ENCODE peak calls at places on chromosomes 3 and 15, in four cellular contexts. R is transverse colon, Z is ovary, W is spleen. N is an unnamed sample.

GRCh38 chr15:52331490-52332240 is 36.1 kb upstream of the MYO5C start:
- DNase-seq in R (peak), Z (no peak), W (no peak), N (peak)

GRCh38 chr3:30180305-30181275 is 425.8 kb upstream of the TGFBR2 start:
- DNase-seq in R (no peak), Z (no peak), W (no peak), N (no peak)

GRCh38 chr3:188510366-188510765 is 356.4 kb downstream of the LPP start:
- DNase-seq in R (no peak), Z (no peak), W (no peak), N (no peak)

GRCh38 chr3:42493798-42494151 is 8.7 kb upstream of the VIPR1 start:
- DNase-seq in R (no peak), Z (no peak), W (no peak), N (no peak)

GRCh38 chr15:86772369-86773059 is 692.8 kb downstream of the AGBL1 start:
- DNase-seq in R (peak), Z (no peak), W (no peak), N (no peak)

GRCh38 chr15:51382787-51383186 is 41.3 kb downstream of the GLDN start:
- DNase-seq in R (no peak), Z (no peak), W (no peak), N (no peak)

GRCh38 chr3:71227344-71227743 is 356.2 kb downstream of the FOXP1 start:
- DNase-seq in R (no peak), Z (no peak), W (no peak), N (no peak)

GRCh38 chr15:30953731-30954378 is 37.6 kb downstream of the MTMR10 start:
- DNase-seq in R (no peak), Z (peak), W (peak), N (no peak)

GRCh38 chr3:128504957-128505730 is 12.1 kb upstream of the GATA2 start:
- DNase-seq in R (no peak), Z (no peak), W (no peak), N (no peak)

GRCh38 chr3:122786067-122786466 is 7.6 kb downstream of the HSPBAP1 start:
- DNase-seq in R (no peak), Z (no peak), W (no peak), N (no peak)

GRCh38 chr3:69435274-69436262 is 49.7 kb upstream of the FRMD4B start:
- DNase-seq in R (no peak), Z (no peak), W (no peak), N (no peak)

GRCh38 chr15:42373274-42373673 is 14.0 kb downstream of the CAPN3 start:
- DNase-seq in R (no peak), Z (peak), W (no peak), N (no peak)

GRCh38 chr3:126835472-126836219 is 131.6 kb downstream of the CHCHD6 start:
- DNase-seq in R (no peak), Z (no peak), W (no peak), N (no peak)

GRCh38 chr3:42236611-42237010 is 29.4 kb downstream of the CCK start:
- DNase-seq in R (no peak), Z (no peak), W (no peak), N (no peak)

GRCh38 chr3:20852712-20853111 is 666.7 kb upstream of the SGO1 start:
- DNase-seq in R (no peak), Z (no peak), W (no peak), N (no peak)

GRCh38 chr15:71052356-71052755 is 62.9 kb upstream of the THSD4 start:
- DNase-seq in R (no peak), Z (no peak), W (no peak), N (no peak)

GRCh38 chr15:97652700-97653167 is 307.8 kb upstream of the ARRDC4 start:
- DNase-seq in R (peak), Z (no peak), W (no peak), N (no peak)

GRCh38 chr15:70508561-70509281 is 254.6 kb downstream of the UACA start:
- DNase-seq in R (no peak), Z (no peak), W (peak), N (no peak)

GRCh38 chr3:16665282-16665741 is 60.1 kb upstream of the DAZL start:
- DNase-seq in R (peak), Z (no peak), W (no peak), N (no peak)

GRCh38 chr3:168417016-168417415 is 321.3 kb upstream of the GOLIM4 start:
- DNase-seq in R (no peak), Z (no peak), W (no peak), N (no peak)

GRCh38 chr3:4416427-4416826 is 50.6 kb downstream of the SUMF1 start:
- DNase-seq in R (no peak), Z (no peak), W (no peak), N (no peak)

GRCh38 chr3:156788846-156789245 is 37.3 kb upstream of the LEKR1 start:
- DNase-seq in R (no peak), Z (no peak), W (no peak), N (no peak)

GRCh38 chr15:98671060-98672008 is 23.0 kb downstream of the IGF1R start:
- DNase-seq in R (no peak), Z (no peak), W (no peak), N (no peak)

GRCh38 chr15:44712108-44713005 is 1.0 kb downstream of the B2M start:
- DNase-seq in R (peak), Z (peak), W (peak), N (peak)

GRCh38 chr3:12908136-12908730 is 66.9 kb upstream of the RPL32 start:
- DNase-seq in R (no peak), Z (no peak), W (no peak), N (no peak)

GRCh38 chr3:12908859-12909258 is 67.5 kb upstream of the RPL32 start:
- DNase-seq in R (no peak), Z (no peak), W (no peak), N (no peak)

GRCh38 chr3:12909710-12910109 is 68.3 kb upstream of the RPL32 start:
- DNase-seq in R (no peak), Z (no peak), W (no peak), N (no peak)

GRCh38 chr3:12911881-12912415 is 70.6 kb upstream of the RPL32 start:
- DNase-seq in R (no peak), Z (no peak), W (no peak), N (no peak)

DNA sequence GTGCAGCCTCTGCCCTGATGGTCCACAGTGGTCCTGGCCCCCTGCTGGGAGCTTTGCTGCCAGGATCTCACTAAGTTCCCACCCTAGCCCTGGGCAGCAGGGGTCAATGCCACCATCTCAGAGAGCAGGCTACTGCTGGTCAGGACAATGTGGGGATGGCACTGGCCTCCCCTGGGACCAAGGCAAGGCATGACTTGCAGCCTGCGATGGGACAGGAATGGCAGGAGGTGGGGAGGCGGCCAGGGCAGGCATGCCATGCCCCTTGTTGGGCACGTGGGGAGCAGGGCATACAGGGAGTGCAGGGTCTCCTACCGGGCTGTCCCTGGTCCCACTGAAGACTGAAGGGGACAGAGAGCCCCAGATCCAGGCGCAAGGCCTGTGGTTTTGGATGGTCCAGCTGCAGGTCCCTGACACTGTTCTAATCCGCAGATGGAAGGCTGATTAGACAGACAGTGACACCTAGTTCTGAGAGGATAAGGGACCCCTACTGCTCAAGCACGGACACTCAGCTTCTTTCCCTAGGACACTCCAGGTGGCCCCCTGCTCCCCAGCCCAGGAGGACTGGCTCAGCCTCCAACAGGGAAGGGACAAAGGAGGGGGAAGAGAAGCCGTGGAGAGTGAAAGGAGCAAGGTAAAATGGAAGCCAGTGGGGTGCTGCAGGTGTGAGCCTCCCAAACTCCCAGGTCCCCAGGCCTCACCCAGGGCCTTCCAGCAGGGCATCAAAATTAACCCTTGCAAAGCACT is 69.2 kb upstream of the RPL32 start:
- DNase-seq in R (no peak), Z (no peak), W (no peak), N (no peak)
- H3K27ac ChIP-seq in R (no peak), Z (no peak), W (no peak), N (no peak)

GRCh38 chr15:67175643-67176071 is 78.8 kb downstream of the AAGAB start:
- DNase-seq in R (peak), Z (peak), W (no peak), N (no peak)
- H3K27ac ChIP-seq in R (peak), Z (no peak), W (peak), N (no peak)

GRCh38 chr3:176950743-176951142 is 246.5 kb downstream of the TBL1XR1 start:
- DNase-seq in R (no peak), Z (no peak), W (no peak), N (no peak)
- H3K27ac ChIP-seq in R (no peak), Z (no peak), W (no peak), N (no peak)

DNA sequence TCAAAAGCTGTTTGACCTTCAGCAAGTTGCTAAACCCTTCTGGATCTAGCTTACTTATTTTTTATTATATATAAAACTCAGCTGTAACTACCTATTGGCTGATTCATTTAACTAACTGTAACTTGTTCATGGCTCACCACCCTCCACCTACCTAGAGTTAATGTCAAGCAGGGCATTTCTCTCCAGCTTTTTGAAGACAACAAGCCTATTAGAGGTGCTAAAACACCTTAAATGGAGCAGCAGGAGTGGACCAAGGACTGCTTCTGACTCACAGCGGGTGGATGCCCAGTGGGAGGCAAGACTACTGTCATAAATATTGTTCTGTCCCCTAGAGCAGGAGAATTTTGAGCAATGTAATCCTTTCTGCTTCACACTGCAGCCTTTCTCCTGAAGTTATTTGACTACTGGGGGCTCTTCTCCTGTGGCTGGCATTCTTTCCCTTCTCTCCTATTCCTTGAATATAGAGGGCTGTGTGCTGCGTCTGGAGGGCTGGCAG is 146.9 kb downstream of the CLSTN2 start:
- DNase-seq in R (no peak), Z (no peak), W (no peak), N (no peak)
- H3K27ac ChIP-seq in R (no peak), Z (no peak), W (no peak), N (no peak)